ENCODE peak calls at places on chromosomes 11 and 22, in eight cellular contexts. One of them, this sample, is unnamed.

GRCh38 chr11:57460756-57461749 is 725 bp downstream of the RTN4RL2 start:
- DNase-seq in prostate gland: no peak
- DNase-seq in Peyer's patch: no peak
- DNase-seq in adrenal gland: no peak
- DNase-seq in Panc1: no peak
- DNase-seq in HepG2: no peak
- DNase-seq in stomach: no peak
- DNase-seq in heart right ventricle: no peak
- DNase-seq in this sample: no peak

GRCh38 chr11:64245797-64246623 is 733 bp downstream of the PPP1R14B start:
- DNase-seq in prostate gland: no peak
- DNase-seq in Peyer's patch: peak; percentile 84
- DNase-seq in adrenal gland: peak; percentile 88
- DNase-seq in Panc1: peak; percentile 71
- DNase-seq in HepG2: peak; percentile 58
- DNase-seq in stomach: peak; percentile 70
- DNase-seq in heart right ventricle: peak; percentile 67
- DNase-seq in this sample: peak; percentile 87

GRCh38 chr22:49004484-49005399 is 822.9 kb downstream of the BRD1 start:
- DNase-seq in prostate gland: peak; percentile 2
- DNase-seq in Peyer's patch: no peak
- DNase-seq in adrenal gland: no peak
- DNase-seq in Panc1: no peak
- DNase-seq in HepG2: no peak
- DNase-seq in stomach: peak; percentile 16
- DNase-seq in heart right ventricle: no peak
- DNase-seq in this sample: no peak

GRCh38 chr11:120547301-120547700 is 35.8 kb downstream of the GRIK4 start:
- DNase-seq in prostate gland: no peak
- DNase-seq in Peyer's patch: no peak
- DNase-seq in adrenal gland: peak; percentile 19
- DNase-seq in Panc1: no peak
- DNase-seq in HepG2: no peak
- DNase-seq in stomach: no peak
- DNase-seq in heart right ventricle: no peak
- DNase-seq in this sample: no peak

GRCh38 chr11:77302752-77303151 is 1.3 kb upstream of the GDPD4 start:
- DNase-seq in prostate gland: no peak
- DNase-seq in Peyer's patch: no peak
- DNase-seq in adrenal gland: no peak
- DNase-seq in Panc1: no peak
- DNase-seq in HepG2: peak; percentile 12
- DNase-seq in stomach: no peak
- DNase-seq in heart right ventricle: no peak
- DNase-seq in this sample: no peak

GRCh38 chr11:30192620-30193019 is 38.2 kb upstream of the FSHB start:
- DNase-seq in prostate gland: no peak
- DNase-seq in Peyer's patch: no peak
- DNase-seq in adrenal gland: no peak
- DNase-seq in Panc1: no peak
- DNase-seq in HepG2: no peak
- DNase-seq in stomach: no peak
- DNase-seq in heart right ventricle: no peak
- DNase-seq in this sample: no peak

GRCh38 chr11:100759856-100760255 is 72.8 kb downstream of the ARHGAP42 start:
- DNase-seq in prostate gland: no peak
- DNase-seq in Peyer's patch: no peak
- DNase-seq in adrenal gland: no peak
- DNase-seq in Panc1: no peak
- DNase-seq in HepG2: no peak
- DNase-seq in stomach: no peak
- DNase-seq in heart right ventricle: no peak
- DNase-seq in this sample: no peak

GRCh38 chr22:30267382-30268302 is 991 bp upstream of the OSM start:
- DNase-seq in prostate gland: no peak
- DNase-seq in Peyer's patch: no peak
- DNase-seq in adrenal gland: no peak
- DNase-seq in Panc1: no peak
- DNase-seq in HepG2: no peak
- DNase-seq in stomach: no peak
- DNase-seq in heart right ventricle: no peak
- DNase-seq in this sample: no peak

GRCh38 chr22:24011735-24012068 is 598 bp downstream of the CABIN1 start:
- DNase-seq in prostate gland: no peak
- DNase-seq in Peyer's patch: no peak
- DNase-seq in adrenal gland: no peak
- DNase-seq in Panc1: no peak
- DNase-seq in HepG2: no peak
- DNase-seq in stomach: no peak
- DNase-seq in heart right ventricle: no peak
- DNase-seq in this sample: no peak

GRCh38 chr11:20991471-20991870 is 322.1 kb downstream of the NELL1 start:
- DNase-seq in prostate gland: no peak
- DNase-seq in Peyer's patch: no peak
- DNase-seq in adrenal gland: no peak
- DNase-seq in Panc1: no peak
- DNase-seq in HepG2: no peak
- DNase-seq in stomach: no peak
- DNase-seq in heart right ventricle: no peak
- DNase-seq in this sample: no peak

GRCh38 chr11:406796-407650 is 7.8 kb downstream of the SIGIRR start:
- DNase-seq in prostate gland: peak; percentile 61
- DNase-seq in Peyer's patch: peak; percentile 88
- DNase-seq in adrenal gland: peak; percentile 75
- DNase-seq in Panc1: no peak
- DNase-seq in HepG2: no peak
- DNase-seq in stomach: peak; percentile 78
- DNase-seq in heart right ventricle: peak; percentile 82
- DNase-seq in this sample: peak; percentile 88

GRCh38 chr11:14308114-14308896 is 50.7 kb downstream of the RRAS2 start:
- DNase-seq in prostate gland: no peak
- DNase-seq in Peyer's patch: no peak
- DNase-seq in adrenal gland: peak; percentile 15
- DNase-seq in Panc1: no peak
- DNase-seq in HepG2: peak; percentile 50
- DNase-seq in stomach: no peak
- DNase-seq in heart right ventricle: no peak
- DNase-seq in this sample: no peak

GRCh38 chr11:132987936-132988335 is 544.4 kb downstream of the OPCML start:
- DNase-seq in prostate gland: no peak
- DNase-seq in Peyer's patch: no peak
- DNase-seq in adrenal gland: no peak
- DNase-seq in Panc1: no peak
- DNase-seq in HepG2: no peak
- DNase-seq in stomach: no peak
- DNase-seq in heart right ventricle: no peak
- DNase-seq in this sample: no peak

GRCh38 chr22:50059185-50059880 is 1.2 kb upstream of the TTLL8 start:
- DNase-seq in prostate gland: no peak
- DNase-seq in Peyer's patch: no peak
- DNase-seq in adrenal gland: no peak
- DNase-seq in Panc1: no peak
- DNase-seq in HepG2: peak; percentile 24
- DNase-seq in stomach: no peak
- DNase-seq in heart right ventricle: no peak
- DNase-seq in this sample: no peak

GRCh38 chr11:3683039-3683438 is 11.9 kb upstream of the CHRNA10 start:
- DNase-seq in prostate gland: no peak
- DNase-seq in Peyer's patch: no peak
- DNase-seq in adrenal gland: no peak
- DNase-seq in Panc1: no peak
- DNase-seq in HepG2: no peak
- DNase-seq in stomach: no peak
- DNase-seq in heart right ventricle: no peak
- DNase-seq in this sample: no peak

GRCh38 chr22:45413368-45414211 is at the start of the genes RIBC2 and SMC1B:
- DNase-seq in prostate gland: peak; percentile 78
- DNase-seq in Peyer's patch: peak; percentile 76
- DNase-seq in adrenal gland: peak; percentile 62
- DNase-seq in Panc1: peak; percentile 52
- DNase-seq in HepG2: peak; percentile 47
- DNase-seq in stomach: peak; percentile 80
- DNase-seq in heart right ventricle: peak; percentile 80
- DNase-seq in this sample: peak; percentile 87

GRCh38 chr11:1225386-1226225 is 2.7 kb downstream of the MUC5B start:
- DNase-seq in prostate gland: no peak
- DNase-seq in Peyer's patch: peak; percentile 13
- DNase-seq in adrenal gland: peak; percentile 0
- DNase-seq in Panc1: no peak
- DNase-seq in HepG2: no peak
- DNase-seq in stomach: no peak
- DNase-seq in heart right ventricle: no peak
- DNase-seq in this sample: peak; percentile 5

GRCh38 chr11:7909585-7910325 is 21.3 kb downstream of the OR10A6 start:
- DNase-seq in prostate gland: no peak
- DNase-seq in Peyer's patch: no peak
- DNase-seq in adrenal gland: no peak
- DNase-seq in Panc1: no peak
- DNase-seq in HepG2: no peak
- DNase-seq in stomach: no peak
- DNase-seq in heart right ventricle: no peak
- DNase-seq in this sample: no peak

GRCh38 chr22:42680648-42681047 is 31.5 kb upstream of the CYB5R3 start:
- DNase-seq in prostate gland: no peak
- DNase-seq in Peyer's patch: no peak
- DNase-seq in adrenal gland: peak; percentile 37
- DNase-seq in Panc1: no peak
- DNase-seq in HepG2: no peak
- DNase-seq in stomach: no peak
- DNase-seq in heart right ventricle: no peak
- DNase-seq in this sample: no peak

GRCh38 chr11:95668113-95668512 is 121.5 kb downstream of the FAM76B start:
- DNase-seq in prostate gland: no peak
- DNase-seq in Peyer's patch: no peak
- DNase-seq in adrenal gland: no peak
- DNase-seq in Panc1: no peak
- DNase-seq in HepG2: no peak
- DNase-seq in stomach: no peak
- DNase-seq in heart right ventricle: no peak
- DNase-seq in this sample: no peak

GRCh38 chr11:87966744-87967143 is 208.5 kb downstream of the RAB38 start:
- DNase-seq in prostate gland: no peak
- DNase-seq in Peyer's patch: no peak
- DNase-seq in adrenal gland: no peak
- DNase-seq in Panc1: no peak
- DNase-seq in HepG2: no peak
- DNase-seq in stomach: no peak
- DNase-seq in heart right ventricle: peak; percentile 11
- DNase-seq in this sample: no peak

DNA sequence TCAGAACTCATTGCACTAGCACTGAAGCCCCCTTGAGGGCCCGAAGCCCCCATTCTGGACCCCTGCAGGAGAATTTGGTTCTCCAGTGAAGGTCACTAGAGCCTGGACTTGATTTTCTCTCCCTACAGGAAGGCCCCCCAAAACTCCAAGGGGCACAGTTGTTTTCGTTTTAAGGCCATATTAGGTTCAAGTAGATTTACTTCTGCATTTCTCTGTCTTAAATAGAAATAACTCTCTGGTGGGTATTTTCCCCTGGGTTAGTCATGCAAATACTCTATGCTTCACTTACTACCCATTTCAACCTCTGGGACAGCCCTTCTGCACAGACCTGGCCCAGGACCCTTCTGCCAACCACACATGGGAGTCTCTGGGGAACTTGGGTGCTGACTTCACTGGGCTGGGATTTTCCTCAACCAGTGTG is 41.6 kb downstream of the WEE1 start:
- DNase-seq in prostate gland: no peak
- DNase-seq in Peyer's patch: no peak
- DNase-seq in adrenal gland: no peak
- DNase-seq in Panc1: no peak
- DNase-seq in HepG2: no peak
- DNase-seq in stomach: no peak
- DNase-seq in heart right ventricle: no peak
- DNase-seq in this sample: peak; percentile 62
- H3K4me3 ChIP-seq in prostate gland: no peak overlapping the region
- H3K4me3 ChIP-seq in Peyer's patch: no peak overlapping the region
- H3K4me3 ChIP-seq in adrenal gland: no peak overlapping the region
- H3K4me3 ChIP-seq in Panc1: peak overlapping the region; percentile 76
- H3K4me3 ChIP-seq in HepG2: no peak overlapping the region
- H3K4me3 ChIP-seq in stomach: no peak overlapping the region
- H3K4me3 ChIP-seq in heart right ventricle: no peak overlapping the region
- H3K4me3 ChIP-seq in this sample: peak overlapping the region; percentile 73

GRCh38 chr11:124897681-124898680 is at the start of gene ROBO4:
- DNase-seq in prostate gland: no peak
- DNase-seq in Peyer's patch: no peak
- DNase-seq in adrenal gland: peak; percentile 49
- DNase-seq in Panc1: peak; percentile 57
- DNase-seq in HepG2: peak; percentile 22
- DNase-seq in stomach: no peak
- DNase-seq in heart right ventricle: peak; percentile 83
- DNase-seq in this sample: no peak
- TF ChIP-seq CTCF in prostate gland: no peak
- TF ChIP-seq CTCF in Peyer's patch: no peak
- TF ChIP-seq CTCF in adrenal gland: no peak
- TF ChIP-seq CTCF in Panc1: no peak
- TF ChIP-seq CTCF in HepG2: peak; percentile 32
- TF ChIP-seq CTCF in stomach: no peak
- TF ChIP-seq CTCF in heart right ventricle: no peak
- TF ChIP-seq CTCF in this sample: no peak

GRCh38 chr11:119317592-119318239 is 786 bp upstream of the MCAM start:
- DNase-seq in prostate gland: no peak
- DNase-seq in Peyer's patch: no peak
- DNase-seq in adrenal gland: no peak
- DNase-seq in Panc1: no peak
- DNase-seq in HepG2: no peak
- DNase-seq in stomach: no peak
- DNase-seq in heart right ventricle: no peak
- DNase-seq in this sample: no peak
- H3K27ac ChIP-seq in prostate gland: peak overlapping the region; percentile 81
- H3K27ac ChIP-seq in Peyer's patch: peak overlapping the region; percentile 81
- H3K27ac ChIP-seq in adrenal gland: peak overlapping the region; percentile 68
- H3K27ac ChIP-seq in Panc1: peak overlapping the region; percentile 24
- H3K27ac ChIP-seq in HepG2: no peak overlapping the region
- H3K27ac ChIP-seq in stomach: peak overlapping the region; percentile 94
- H3K27ac ChIP-seq in heart right ventricle: peak overlapping the region; percentile 92
- H3K27ac ChIP-seq in this sample: peak overlapping the region; percentile 98

DNA sequence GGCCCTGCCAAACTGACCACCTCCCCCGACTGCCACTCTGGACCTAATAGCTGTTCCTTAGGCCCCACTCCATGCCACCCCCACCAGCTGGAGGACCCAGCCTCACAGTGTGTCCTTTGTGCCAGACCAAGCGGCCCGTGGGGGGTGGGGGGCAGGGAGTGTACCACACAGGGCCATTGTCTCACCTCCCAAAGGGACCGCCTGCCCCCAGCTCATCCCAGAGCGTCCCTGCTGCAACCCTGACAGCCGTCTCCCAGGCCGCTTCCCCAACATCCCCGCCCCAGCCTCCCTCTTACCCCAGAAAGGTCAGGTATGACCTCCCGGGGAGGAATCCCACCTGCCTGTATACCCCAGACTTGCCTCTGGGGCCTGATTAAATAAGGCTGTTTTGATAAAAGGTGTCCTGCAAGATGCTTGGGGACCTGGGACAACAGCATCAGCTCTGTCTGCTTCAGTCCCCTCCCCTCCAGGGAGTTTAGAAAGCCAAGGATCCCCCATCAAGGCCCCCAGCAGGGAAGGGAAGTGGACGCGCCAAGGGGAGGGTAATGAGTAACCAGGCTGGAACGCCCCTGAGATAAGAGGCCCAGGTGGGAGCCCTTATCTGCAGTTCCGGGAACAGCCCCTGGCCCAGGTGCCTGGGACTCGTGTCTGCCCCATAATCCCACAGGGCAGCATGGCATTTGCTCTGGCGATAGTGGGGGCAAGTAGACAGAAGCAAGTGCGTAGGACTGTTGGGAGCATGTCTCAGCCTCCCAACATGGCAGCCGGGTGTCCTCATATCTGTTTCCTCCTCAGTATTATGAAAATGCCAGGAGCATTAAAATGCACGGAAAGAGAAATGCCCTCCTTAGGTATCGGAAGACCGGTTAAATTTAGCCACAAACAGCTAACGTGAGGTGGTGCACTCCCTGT is 9.0 kb downstream of the CDC42EP1 start:
- DNase-seq in prostate gland: no peak
- DNase-seq in Peyer's patch: peak; percentile 87
- DNase-seq in adrenal gland: no peak
- DNase-seq in Panc1: no peak
- DNase-seq in HepG2: peak; percentile 90
- DNase-seq in stomach: peak; percentile 93
- DNase-seq in heart right ventricle: no peak
- DNase-seq in this sample: no peak
- H3K4me3 ChIP-seq in prostate gland: no peak overlapping the region
- H3K4me3 ChIP-seq in Peyer's patch: peak overlapping the region; percentile 6
- H3K4me3 ChIP-seq in adrenal gland: no peak overlapping the region
- H3K4me3 ChIP-seq in Panc1: no peak overlapping the region
- H3K4me3 ChIP-seq in HepG2: no peak overlapping the region
- H3K4me3 ChIP-seq in stomach: peak overlapping the region; percentile 5
- H3K4me3 ChIP-seq in heart right ventricle: no peak overlapping the region
- H3K4me3 ChIP-seq in this sample: no peak overlapping the region